ENCODE peak calls at places on chromosomes 5 and 9, in four cellular contexts. K, D, B and F are unnamed samples.
A peak's percentile ranks its signal among the peaks of the same experiment; 100 is the strongest.

GRCh38 chr5:173472164-173472563 is 143.9 kb upstream of the STC2 start:
- DNase-seq in K (no peak), D (no peak), B (peak; percentile 90), F (peak; percentile 76)

GRCh38 chr5:133032852-133033742 is 6.7 kb upstream of the ZCCHC10 start:
- DNase-seq in K (no peak), D (peak; percentile 47), B (peak; percentile 86), F (no peak)

GRCh38 chr5:35228304-35228703 is 2.0 kb downstream of the PRLR start:
- DNase-seq in K (no peak), D (no peak), B (no peak), F (no peak)

GRCh38 chr9:97305501-97306298 is 1.8 kb upstream of the CCDC180 start:
- DNase-seq in K (no peak), D (no peak), B (no peak), F (no peak)

GRCh38 chr9:107251756-107252322 is 31.2 kb upstream of the RAD23B start:
- DNase-seq in K (no peak), D (no peak), B (peak; percentile 97), F (no peak)

GRCh38 chr9:105912868-105913516 is 218.7 kb downstream of the TMEM38B start:
- DNase-seq in K (no peak), D (no peak), B (no peak), F (peak; percentile 53)

GRCh38 chr9:347667-348292 is 133.1 kb downstream of the DOCK8 start:
- DNase-seq in K (no peak), D (peak; percentile 16), B (peak; percentile 29), F (peak; percentile 40)

GRCh38 chr9:136946228-136946892 is 1.3 kb downstream of the C8G start:
- DNase-seq in K (no peak), D (no peak), B (no peak), F (no peak)

GRCh38 chr5:14209222-14209822 is 66.2 kb downstream of the TRIO start:
- DNase-seq in K (no peak), D (no peak), B (no peak), F (no peak)

GRCh38 chr5:170408189-170408588 is 19.0 kb upstream of the KCNMB1 start:
- DNase-seq in K (no peak), D (no peak), B (no peak), F (no peak)

GRCh38 chr9:136310273-136311030 is 6.6 kb upstream of the CCDC187 start:
- DNase-seq in K (no peak), D (peak; percentile 35), B (no peak), F (no peak)

GRCh38 chr9:98009926-98010325 is 26.8 kb downstream of the ANP32B start:
- DNase-seq in K (no peak), D (no peak), B (no peak), F (no peak)

GRCh38 chr9:91374939-91375338 is 13.2 kb upstream of the AUH start:
- DNase-seq in K (no peak), D (no peak), B (no peak), F (no peak)

GRCh38 chr5:68285857-68286611 is 70.5 kb downstream of the PIK3R1 start:
- DNase-seq in K (no peak), D (peak; percentile 22), B (peak; percentile 40), F (peak; percentile 44)

GRCh38 chr5:72940082-72940481 is 15.8 kb upstream of the FCHO2 start:
- DNase-seq in K (no peak), D (no peak), B (no peak), F (no peak)

GRCh38 chr9:128142596-128142995 is 6.7 kb upstream of the LCN2 start:
- DNase-seq in K (no peak), D (no peak), B (no peak), F (no peak)

GRCh38 chr9:136644593-136645342 is 17.9 kb upstream of the EGFL7 start:
- DNase-seq in K (no peak), D (peak; percentile 60), B (peak; percentile 31), F (peak; percentile 42)

GRCh38 chr9:97411789-97412627 is at the start of gene TDRD7:
- DNase-seq in K (no peak), D (peak; percentile 99), B (peak; percentile 65), F (peak; percentile 61)

GRCh38 chr5:167244583-167244982 is 1046.9 kb upstream of the WWC1 start:
- DNase-seq in K (peak; percentile 34), D (no peak), B (no peak), F (no peak)

GRCh38 chr9:14780251-14780650 is 57.7 kb upstream of the CER1 start:
- DNase-seq in K (no peak), D (no peak), B (no peak), F (no peak)

GRCh38 chr9:105359899-105360298 is 87.9 kb upstream of the FSD1L start:
- DNase-seq in K (no peak), D (no peak), B (no peak), F (no peak)

GRCh38 chr5:81165493-81166119 is 67.5 kb upstream of the CKMT2 start:
- DNase-seq in K (peak; percentile 38), D (peak; percentile 52), B (peak; percentile 67), F (peak; percentile 52)

GRCh38 chr5:80093796-80094195 is 58.6 kb downstream of the THBS4 start:
- DNase-seq in K (no peak), D (no peak), B (peak; percentile 91), F (no peak)

GRCh38 chr9:136268318-136268717 is 22.7 kb upstream of the QSOX2 start:
- DNase-seq in K (no peak), D (peak; percentile 43), B (peak; percentile 23), F (no peak)

GRCh38 chr9:27426717-27427645 is 97.1 kb upstream of the IFNK start:
- DNase-seq in K (peak; percentile 31), D (no peak), B (no peak), F (no peak)

GRCh38 chr5:151700816-151701215 is 14.1 kb upstream of the SPARC start:
- DNase-seq in K (no peak), D (no peak), B (no peak), F (no peak)

GRCh38 chr9:112819635-112820496 is 69.3 kb downstream of the SNX30 start:
- DNase-seq in K (no peak), D (peak; percentile 48), B (peak; percentile 67), F (peak; percentile 36)

GRCh38 chr5:78008356-78008967 is 232.3 kb upstream of the TBCA start:
- DNase-seq in K (no peak), D (peak; percentile 18), B (peak; percentile 31), F (peak; percentile 21)

GRCh38 chr9:93974151-93974550 is 19.0 kb upstream of the BARX1 start:
- DNase-seq in K (no peak), D (no peak), B (no peak), F (no peak)

GRCh38 chr9:8895498-8896224 is 1096.1 kb upstream of the DMAC1 start:
- DNase-seq in K (no peak), D (no peak), B (peak; percentile 30), F (no peak)

GRCh38 chr5:30604648-30605262 is 588.7 kb upstream of the CDH6 start:
- DNase-seq in K (no peak), D (no peak), B (no peak), F (no peak)

GRCh38 chr9:123724211-123724831 is 205.6 kb downstream of the DENND1A start:
- DNase-seq in K (no peak), D (no peak), B (no peak), F (no peak)

DNA sequence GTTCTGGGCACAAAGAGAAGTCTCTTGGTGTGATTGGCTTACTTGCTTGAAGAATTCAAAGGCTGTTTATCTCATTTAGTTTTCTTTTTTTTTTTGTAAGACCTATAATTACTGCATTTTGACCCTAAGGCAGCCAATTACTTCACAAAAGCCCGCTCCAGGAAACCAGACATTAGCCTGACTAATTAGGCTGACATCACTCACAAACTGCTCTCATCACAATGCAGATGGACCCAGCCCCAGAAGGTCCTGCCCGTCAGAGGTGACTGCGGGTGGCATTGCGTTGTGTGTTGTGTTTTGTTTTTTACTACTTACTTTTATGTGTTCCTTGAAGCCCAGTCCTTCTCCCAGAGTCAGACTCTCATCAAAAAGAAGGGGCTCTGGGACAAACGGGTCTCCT is 172.3 kb downstream of the HSD17B3 start:
- DNase-seq in K (no peak), D (no peak), B (no peak), F (no peak)
- TF ChIP-seq JUND in K (peak; percentile 27), D (no peak), B (no peak), F (no peak)

DNA sequence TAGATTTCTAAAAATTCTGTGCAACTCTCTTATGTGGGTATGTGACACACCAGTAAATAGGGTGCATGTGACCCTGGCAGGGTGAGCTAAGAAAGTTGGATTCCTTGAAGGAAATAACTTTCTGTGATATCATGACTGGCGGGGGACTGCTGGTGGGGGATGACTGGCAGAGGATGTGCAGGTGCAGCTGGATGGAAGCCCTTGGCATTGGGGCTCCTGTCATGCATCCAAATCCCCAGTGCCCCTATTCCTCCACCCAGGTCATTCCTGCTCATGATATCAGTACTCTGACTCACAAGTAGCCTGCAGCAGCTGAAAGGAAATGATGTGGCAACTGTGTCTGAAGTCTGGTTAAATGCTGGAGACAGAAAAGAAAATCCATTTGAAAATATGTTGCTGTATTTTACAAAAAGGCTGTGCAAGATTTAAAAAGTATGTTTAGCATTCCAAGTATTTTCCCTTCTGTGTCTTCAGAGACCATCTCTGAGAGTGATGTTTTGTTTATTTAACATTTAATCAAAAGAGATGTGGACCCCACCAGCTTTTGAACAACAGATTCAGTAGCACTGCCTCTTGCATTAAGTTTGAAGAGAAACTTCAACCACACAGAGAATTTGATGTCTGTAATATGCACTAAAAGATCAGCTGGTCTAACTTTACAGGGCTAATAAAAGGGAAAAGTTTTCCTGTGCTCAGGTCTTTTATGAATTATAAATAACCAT is 17.9 kb upstream of the ZSWIM6 start:
- DNase-seq in K (no peak), D (no peak), B (no peak), F (no peak)
- TF ChIP-seq FOSL1 in K (no peak), D (no peak), B (no peak), F (peak; percentile 27)

GRCh38 chr5:6686916-6687409 is 26.3 kb upstream of the TENT4A start:
- DNase-seq in K (no peak), D (no peak), B (peak; percentile 42), F (no peak)
- H3K4me2 ChIP-seq in K (peak overlapping the region; percentile 71), D (peak overlapping the region; percentile 45), B (peak overlapping the region; percentile 66), F (no peak overlapping the region)

GRCh38 chr5:138979684-138980275 is 104.6 kb upstream of the LRRTM2 start:
- DNase-seq in K (no peak), D (no peak), B (no peak), F (no peak)
- TF ChIP-seq JUND in K (no peak), D (no peak), B (no peak), F (no peak)

GRCh38 chr5:57069115-57069835 is 104.6 kb upstream of the GPBP1 start:
- DNase-seq in K (no peak), D (no peak), B (no peak), F (no peak)

GRCh38 chr5:57066921-57067914 is 106.6 kb upstream of the GPBP1 start:
- DNase-seq in K (no peak), D (peak; percentile 43), B (no peak), F (no peak)

DNA sequence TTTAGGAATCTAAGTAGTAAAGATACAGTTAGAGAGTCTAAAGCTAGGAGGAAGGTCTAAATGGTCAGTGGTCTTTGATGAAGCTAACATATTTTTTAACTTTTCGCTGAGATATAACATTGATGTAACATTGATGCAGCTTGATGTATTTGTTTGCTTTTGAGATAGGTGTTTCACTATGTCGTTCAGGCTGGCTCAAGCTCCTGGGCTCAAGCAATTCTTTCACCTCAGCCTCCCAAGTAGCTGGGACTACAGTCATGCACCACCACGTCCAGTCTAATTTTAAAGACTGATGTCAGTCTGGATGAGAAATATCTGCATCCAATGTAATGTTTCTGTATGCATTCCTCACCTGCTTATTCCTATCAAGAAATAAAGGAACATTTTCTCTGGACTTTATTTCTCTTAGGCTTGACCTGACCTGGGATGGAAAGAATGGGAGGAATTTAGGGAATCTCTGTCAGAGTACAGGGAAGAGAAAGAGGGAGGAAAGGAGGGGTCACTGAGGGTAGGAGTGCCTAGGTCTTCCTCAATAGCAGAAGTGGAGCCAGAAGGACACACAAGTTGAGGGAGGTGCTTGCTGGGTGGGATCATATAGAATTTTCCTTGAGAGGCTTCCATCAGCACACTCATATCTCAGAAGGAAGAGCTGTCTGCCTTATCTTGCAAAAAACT is 101.5 kb upstream of the GPBP1 start:
- DNase-seq in K (peak; percentile 17), D (no peak), B (peak; percentile 22), F (no peak)
- TF ChIP-seq FOSL1 in K (no peak), D (no peak), B (no peak), F (no peak)

GRCh38 chr9:130447193-130447816 is 2.5 kb downstream of the ASS1 start:
- DNase-seq in K (no peak), D (no peak), B (no peak), F (no peak)
- H3K4me2 ChIP-seq in K (peak overlapping the region; percentile 86), D (peak overlapping the region; percentile 41), B (peak overlapping the region; percentile 93), F (peak overlapping the region; percentile 99)